ENCODE peak calls at places on chromosomes 2 and 18, in ten cellular contexts. K is B cell; G is heart left ventricle; L is CD8-positive, alpha-beta T cell; P is sigmoid colon; Q is left ventricle myocardium inferior; H is MCF 10A; U is progenitor cell of endocrine pancreas; F is IMR-90; V is AG09319. A is an unnamed sample.

GRCh38 chr2:9771101-9771449 is 72.2 kb upstream of the TAF1B start:
- DNase-seq in V (no peak), P (no peak), K (no peak), F (no peak), Q (no peak), H (no peak), U (no peak), G (no peak), L (no peak), A (no peak)

GRCh38 chr2:164538250-164538866 is 82.9 kb downstream of the GRB14 start:
- DNase-seq in L (no peak), G (no peak), V (no peak), F (peak), K (no peak), P (no peak), U (no peak), Q (no peak), H (peak), A (no peak)

GRCh38 chr2:54212456-54212855 is 43.6 kb downstream of the TSPYL6 start:
- DNase-seq in F (peak), K (no peak), G (no peak), Q (no peak), P (no peak), L (no peak), V (peak), U (no peak), H (peak), A (no peak)

GRCh38 chr2:78589871-78590270 is 435.6 kb upstream of the REG3G start:
- DNase-seq in Q (no peak), H (no peak), P (no peak), K (no peak), L (no peak), V (no peak), F (no peak), U (no peak), G (no peak), A (no peak)

GRCh38 chr2:203453858-203454451 is 81.1 kb downstream of the RAPH1 start:
- DNase-seq in L (no peak), G (no peak), H (peak), K (peak), F (peak), P (no peak), V (peak), U (no peak), Q (no peak), A (no peak)

GRCh38 chr2:174554514-174555119 is 43.0 kb downstream of the WIPF1 start:
- DNase-seq in P (no peak), L (no peak), Q (no peak), K (no peak), H (no peak), F (no peak), U (no peak), V (no peak), G (no peak), A (no peak)

GRCh38 chr2:160229591-160229990 is 29.5 kb upstream of the ITGB6 start:
- DNase-seq in L (no peak), V (no peak), H (no peak), K (no peak), F (peak), Q (no peak), P (no peak), U (no peak), G (no peak), A (no peak)

GRCh38 chr2:239935789-239936758 is 89.1 kb downstream of the NDUFA10 start:
- DNase-seq in P (peak), V (no peak), L (no peak), K (no peak), Q (peak), U (no peak), H (peak), G (peak), F (no peak), A (no peak)

GRCh38 chr2:65291221-65292094 is 63.8 kb downstream of the ACTR2 start:
- DNase-seq in V (no peak), K (no peak), U (no peak), H (no peak), F (no peak), P (no peak), L (no peak), G (no peak), Q (no peak), A (no peak)

GRCh38 chr2:99723632-99724031 is 233.8 kb upstream of the REV1 start:
- DNase-seq in L (no peak), Q (no peak), P (no peak), V (no peak), U (no peak), F (no peak), H (no peak), G (no peak), K (no peak), A (no peak)

GRCh38 chr2:43454791-43455190 is 141.0 kb downstream of the THADA start:
- DNase-seq in L (no peak), F (no peak), V (no peak), P (no peak), K (no peak), G (no peak), U (no peak), Q (no peak), H (no peak), A (no peak)

GRCh38 chr2:233117811-233118480 is 57.8 kb downstream of the INPP5D start:
- DNase-seq in Q (no peak), F (no peak), V (no peak), H (no peak), G (no peak), U (no peak), L (no peak), K (no peak), P (peak), A (no peak)

GRCh38 chr2:19744456-19744855 is 157.3 kb downstream of the TTC32 start:
- DNase-seq in H (no peak), P (no peak), G (no peak), U (no peak), L (no peak), F (no peak), V (no peak), K (no peak), Q (no peak), A (no peak)

GRCh38 chr18:12336251-12336650 is 28.2 kb downstream of the TUBB6 start:
- DNase-seq in V (no peak), G (no peak), K (no peak), P (peak), F (no peak), L (no peak), H (peak), U (no peak), Q (no peak), A (no peak)

GRCh38 chr18:50011813-50012445 is 183.0 kb downstream of the MYO5B start:
- DNase-seq in Q (no peak), F (peak), K (no peak), L (no peak), P (no peak), V (peak), H (peak), U (no peak), G (no peak), A (no peak)

GRCh38 chr2:145740302-145740701 is 1220.4 kb upstream of the ZEB2 start:
- DNase-seq in G (no peak), K (no peak), L (no peak), F (peak), U (no peak), H (peak), P (no peak), V (no peak), Q (no peak), A (no peak)

GRCh38 chr2:80437959-80438358 is 133.4 kb upstream of the LRRTM1 start:
- DNase-seq in P (no peak), K (no peak), V (no peak), U (no peak), G (no peak), H (no peak), Q (no peak), L (no peak), F (no peak), A (no peak)
- TF ChIP-seq CTCF in P (no peak), K (no peak), V (no peak), U (no peak), G (no peak), H (no peak), Q (no peak), L (no peak), F (no peak), A (no peak)

GRCh38 chr18:33201509-33201926 is 239.0 kb downstream of the CCDC178 start:
- DNase-seq in F (no peak), V (no peak), U (no peak), L (no peak), P (no peak), H (peak), Q (no peak), K (no peak), G (no peak), A (no peak)
- TF ChIP-seq CTCF in F (peak), V (peak), U (peak), L (no peak), P (no peak), H (peak), Q (no peak), K (no peak), G (no peak), A (peak)

DNA sequence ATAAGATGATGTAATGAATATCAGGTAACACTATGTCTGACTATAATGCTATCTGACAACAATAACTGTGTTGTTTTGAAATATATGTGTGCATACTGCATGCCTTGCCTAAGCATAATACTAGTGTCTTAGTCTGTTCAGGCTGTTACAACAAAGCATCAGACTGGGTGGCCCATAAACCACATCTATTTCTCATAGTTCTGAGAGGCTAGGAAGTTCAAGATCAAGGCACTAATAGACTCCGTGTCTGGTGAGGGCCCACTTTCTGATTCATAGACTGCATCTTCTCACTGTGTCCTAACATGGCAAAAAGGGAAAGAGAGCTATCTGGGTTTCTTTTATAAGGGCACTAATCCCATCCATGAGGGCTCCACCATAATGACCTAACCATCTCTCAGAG is 80.1 kb downstream of the SUCLG1 start:
- DNase-seq in L (no peak), U (no peak), V (no peak), G (no peak), Q (no peak), F (no peak), K (no peak), P (no peak), H (no peak), A (no peak)
- TF ChIP-seq CTCF in L (no peak), U (no peak), V (no peak), G (no peak), Q (no peak), F (no peak), K (no peak), P (no peak), H (no peak), A (no peak)

GRCh38 chr18:8997634-8998033 is 104.9 kb upstream of the NDUFV2 start:
- DNase-seq in Q (no peak), H (no peak), F (no peak), P (no peak), U (no peak), V (no peak), L (no peak), G (no peak), K (no peak), A (no peak)
- TF ChIP-seq CTCF in Q (no peak), H (no peak), F (no peak), P (no peak), U (no peak), V (no peak), L (no peak), G (no peak), K (no peak), A (no peak)

GRCh38 chr2:176830362-176830761 is 382.2 kb upstream of the HNRNPA3 start:
- DNase-seq in F (no peak), H (peak), V (no peak), P (no peak), U (no peak), Q (no peak), K (no peak), L (peak), G (no peak), A (no peak)
- TF ChIP-seq CTCF in F (no peak), H (no peak), V (no peak), P (no peak), U (no peak), Q (no peak), K (no peak), L (no peak), G (no peak), A (peak)

GRCh38 chr2:231927566-231927890 is 1.3 kb upstream of the NPPC start:
- DNase-seq in L (no peak), P (peak), K (no peak), G (no peak), F (no peak), V (no peak), Q (no peak), U (no peak), H (no peak), A (no peak)

GRCh38 chr2:231925303-231926179 is 655 bp downstream of the NPPC start:
- DNase-seq in V (peak), G (peak), P (peak), H (peak), Q (peak), K (peak), F (peak), L (peak), U (peak), A (peak)

GRCh38 chr2:231926761-231927565 is 767 bp upstream of the NPPC start:
- DNase-seq in F (peak), G (no peak), V (no peak), L (peak), K (no peak), H (no peak), P (peak), Q (no peak), U (no peak), A (no peak)

GRCh38 chr2:231924889-231925275 is 1.3 kb downstream of the NPPC start:
- DNase-seq in G (peak), L (no peak), V (no peak), Q (peak), P (no peak), H (no peak), F (no peak), K (no peak), U (no peak), A (no peak)

GRCh38 chr2:231926180-231926741 is at the start of gene NPPC:
- DNase-seq in P (peak), V (no peak), F (peak), G (peak), U (peak), K (peak), Q (peak), L (peak), H (peak), A (peak)
- TF ChIP-seq CTCF in P (no peak), V (peak), F (peak), G (no peak), U (peak), K (no peak), Q (peak), L (no peak), H (peak), A (peak)